ENCODE peak calls at places on chromosomes 1 and 21, in eight cellular contexts. One of them, this sample, is unnamed.

GRCh38 chr1:8987881-8988617 is 38.2 kb downstream of the SLC2A7 start:
- DNase-seq in endodermal cell: peak
- DNase-seq in SJSA1: peak
- DNase-seq in psoas muscle: peak
- DNase-seq in OCI-LY7: peak
- DNase-seq in CD8-positive, alpha-beta memory T cell: peak
- DNase-seq in GM23248: peak
- DNase-seq in CD4-positive, CD25-positive, alpha-beta regulatory T cell: peak
- DNase-seq in this sample: peak

GRCh38 chr21:15682977-15683376 is 46.8 kb upstream of the USP25 start:
- DNase-seq in CD4-positive, CD25-positive, alpha-beta regulatory T cell: no peak
- DNase-seq in CD8-positive, alpha-beta memory T cell: no peak
- DNase-seq in psoas muscle: no peak
- DNase-seq in OCI-LY7: no peak
- DNase-seq in endodermal cell: no peak
- DNase-seq in GM23248: peak
- DNase-seq in SJSA1: peak
- DNase-seq in this sample: no peak

GRCh38 chr1:93468681-93469080 is 20.8 kb downstream of the FNBP1L start:
- DNase-seq in CD8-positive, alpha-beta memory T cell: no peak
- DNase-seq in SJSA1: no peak
- DNase-seq in endodermal cell: no peak
- DNase-seq in psoas muscle: no peak
- DNase-seq in OCI-LY7: no peak
- DNase-seq in GM23248: peak
- DNase-seq in CD4-positive, CD25-positive, alpha-beta regulatory T cell: no peak
- DNase-seq in this sample: no peak

GRCh38 chr1:27868932-27869718 is 3.2 kb upstream of the THEMIS2 start:
- DNase-seq in CD8-positive, alpha-beta memory T cell: peak
- DNase-seq in psoas muscle: peak
- DNase-seq in endodermal cell: no peak
- DNase-seq in SJSA1: no peak
- DNase-seq in GM23248: no peak
- DNase-seq in CD4-positive, CD25-positive, alpha-beta regulatory T cell: peak
- DNase-seq in OCI-LY7: peak
- DNase-seq in this sample: no peak

GRCh38 chr1:53507115-53507816 is 48.1 kb downstream of the DMRTB1 start:
- DNase-seq in GM23248: no peak
- DNase-seq in SJSA1: no peak
- DNase-seq in CD8-positive, alpha-beta memory T cell: no peak
- DNase-seq in psoas muscle: no peak
- DNase-seq in CD4-positive, CD25-positive, alpha-beta regulatory T cell: no peak
- DNase-seq in OCI-LY7: no peak
- DNase-seq in endodermal cell: no peak
- DNase-seq in this sample: no peak

GRCh38 chr1:164188507-164188906 is 370.5 kb upstream of the PBX1 start:
- DNase-seq in CD4-positive, CD25-positive, alpha-beta regulatory T cell: no peak
- DNase-seq in endodermal cell: no peak
- DNase-seq in CD8-positive, alpha-beta memory T cell: no peak
- DNase-seq in psoas muscle: no peak
- DNase-seq in GM23248: no peak
- DNase-seq in OCI-LY7: no peak
- DNase-seq in SJSA1: no peak
- DNase-seq in this sample: no peak

GRCh38 chr1:8965121-8965820 is 19.6 kb downstream of the CA6 start:
- DNase-seq in SJSA1: no peak
- DNase-seq in CD8-positive, alpha-beta memory T cell: no peak
- DNase-seq in psoas muscle: no peak
- DNase-seq in OCI-LY7: no peak
- DNase-seq in CD4-positive, CD25-positive, alpha-beta regulatory T cell: no peak
- DNase-seq in GM23248: peak
- DNase-seq in endodermal cell: no peak
- DNase-seq in this sample: no peak

GRCh38 chr1:74205236-74205635 is 7.2 kb downstream of the FPGT start:
- DNase-seq in GM23248: peak
- DNase-seq in SJSA1: peak
- DNase-seq in endodermal cell: no peak
- DNase-seq in OCI-LY7: no peak
- DNase-seq in CD8-positive, alpha-beta memory T cell: no peak
- DNase-seq in CD4-positive, CD25-positive, alpha-beta regulatory T cell: no peak
- DNase-seq in psoas muscle: no peak
- DNase-seq in this sample: no peak

GRCh38 chr1:177561436-177561835 is 390.7 kb downstream of the BRINP2 start:
- DNase-seq in CD8-positive, alpha-beta memory T cell: no peak
- DNase-seq in SJSA1: no peak
- DNase-seq in GM23248: no peak
- DNase-seq in psoas muscle: no peak
- DNase-seq in CD4-positive, CD25-positive, alpha-beta regulatory T cell: no peak
- DNase-seq in endodermal cell: peak
- DNase-seq in OCI-LY7: no peak
- DNase-seq in this sample: no peak

GRCh38 chr1:177556163-177556562 is 385.4 kb downstream of the BRINP2 start:
- DNase-seq in CD8-positive, alpha-beta memory T cell: no peak
- DNase-seq in OCI-LY7: no peak
- DNase-seq in CD4-positive, CD25-positive, alpha-beta regulatory T cell: no peak
- DNase-seq in SJSA1: no peak
- DNase-seq in GM23248: no peak
- DNase-seq in endodermal cell: no peak
- DNase-seq in psoas muscle: no peak
- DNase-seq in this sample: no peak

GRCh38 chr1:177558372-177558771 is 387.6 kb downstream of the BRINP2 start:
- DNase-seq in OCI-LY7: no peak
- DNase-seq in CD8-positive, alpha-beta memory T cell: no peak
- DNase-seq in psoas muscle: no peak
- DNase-seq in CD4-positive, CD25-positive, alpha-beta regulatory T cell: no peak
- DNase-seq in GM23248: no peak
- DNase-seq in SJSA1: no peak
- DNase-seq in endodermal cell: no peak
- DNase-seq in this sample: no peak
- H3K27ac ChIP-seq in OCI-LY7: no peak
- H3K27ac ChIP-seq in CD8-positive, alpha-beta memory T cell: no peak
- H3K27ac ChIP-seq in psoas muscle: no peak
- H3K27ac ChIP-seq in CD4-positive, CD25-positive, alpha-beta regulatory T cell: no peak
- H3K27ac ChIP-seq in GM23248: no peak
- H3K27ac ChIP-seq in SJSA1: no peak
- H3K27ac ChIP-seq in endodermal cell: no peak
- H3K27ac ChIP-seq in this sample: no peak

GRCh38 chr21:38175321-38175720 is 81.5 kb upstream of the KCNJ15 start:
- DNase-seq in CD8-positive, alpha-beta memory T cell: no peak
- DNase-seq in endodermal cell: no peak
- DNase-seq in psoas muscle: no peak
- DNase-seq in CD4-positive, CD25-positive, alpha-beta regulatory T cell: no peak
- DNase-seq in SJSA1: no peak
- DNase-seq in OCI-LY7: no peak
- DNase-seq in GM23248: peak
- DNase-seq in this sample: no peak

GRCh38 chr21:38181101-38181500 is 75.7 kb upstream of the KCNJ15 start:
- DNase-seq in endodermal cell: no peak
- DNase-seq in psoas muscle: no peak
- DNase-seq in SJSA1: no peak
- DNase-seq in CD4-positive, CD25-positive, alpha-beta regulatory T cell: no peak
- DNase-seq in CD8-positive, alpha-beta memory T cell: no peak
- DNase-seq in GM23248: peak
- DNase-seq in OCI-LY7: no peak
- DNase-seq in this sample: no peak

GRCh38 chr21:38179504-38179900 is 77.3 kb upstream of the KCNJ15 start:
- DNase-seq in SJSA1: no peak
- DNase-seq in psoas muscle: no peak
- DNase-seq in CD4-positive, CD25-positive, alpha-beta regulatory T cell: no peak
- DNase-seq in endodermal cell: no peak
- DNase-seq in GM23248: peak
- DNase-seq in CD8-positive, alpha-beta memory T cell: no peak
- DNase-seq in OCI-LY7: no peak
- DNase-seq in this sample: no peak

GRCh38 chr21:38177919-38178652 is 78.7 kb upstream of the KCNJ15 start:
- DNase-seq in SJSA1: no peak
- DNase-seq in OCI-LY7: no peak
- DNase-seq in CD8-positive, alpha-beta memory T cell: no peak
- DNase-seq in endodermal cell: no peak
- DNase-seq in CD4-positive, CD25-positive, alpha-beta regulatory T cell: no peak
- DNase-seq in GM23248: no peak
- DNase-seq in psoas muscle: no peak
- DNase-seq in this sample: no peak

DNA sequence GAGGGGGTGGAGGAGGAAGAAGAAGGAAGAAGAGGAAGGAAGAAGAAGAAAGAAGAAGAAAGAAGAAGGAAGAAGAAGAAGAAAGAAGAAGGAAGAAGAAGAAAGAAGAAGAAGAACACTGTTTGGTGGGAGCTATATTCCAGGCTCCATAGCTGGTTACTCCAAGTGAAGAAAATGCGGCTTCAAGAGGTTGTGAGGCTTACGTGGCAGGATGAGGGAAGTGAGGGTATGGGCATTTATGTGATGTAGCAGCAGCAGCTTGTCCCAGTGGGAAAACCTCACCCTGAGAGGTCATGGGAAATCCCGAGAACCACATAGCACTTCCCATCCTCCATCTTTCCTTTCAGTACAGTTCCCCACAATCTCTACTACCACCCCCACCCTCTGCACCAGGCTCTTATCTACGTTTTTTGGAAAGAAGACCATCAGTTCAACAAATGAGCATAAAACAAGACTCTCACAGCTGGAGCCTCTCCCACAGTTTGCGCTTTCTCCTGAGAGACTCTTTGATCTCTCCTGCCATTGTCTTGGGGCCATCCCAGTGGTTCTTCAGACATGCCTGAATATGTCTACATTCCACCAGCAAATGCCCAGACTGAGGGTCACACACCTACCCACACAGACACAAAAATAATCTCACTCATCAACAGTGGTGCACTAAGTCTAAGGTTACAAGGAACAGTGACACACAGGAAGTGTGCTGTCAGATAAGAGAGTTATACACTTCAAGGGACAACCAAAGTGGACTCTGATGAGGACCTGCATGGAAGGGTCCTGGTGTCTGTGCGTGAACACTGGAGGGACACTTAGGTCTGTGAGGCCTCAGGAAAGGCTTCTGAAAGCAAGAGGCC is 77.9 kb upstream of the KCNJ15 start:
- DNase-seq in OCI-LY7: no peak
- DNase-seq in endodermal cell: no peak
- DNase-seq in GM23248: no peak
- DNase-seq in CD8-positive, alpha-beta memory T cell: no peak
- DNase-seq in psoas muscle: no peak
- DNase-seq in SJSA1: no peak
- DNase-seq in CD4-positive, CD25-positive, alpha-beta regulatory T cell: no peak
- DNase-seq in this sample: no peak
- H3K27ac ChIP-seq in OCI-LY7: no peak
- H3K27ac ChIP-seq in endodermal cell: no peak
- H3K27ac ChIP-seq in GM23248: no peak
- H3K27ac ChIP-seq in CD8-positive, alpha-beta memory T cell: no peak
- H3K27ac ChIP-seq in psoas muscle: no peak
- H3K27ac ChIP-seq in SJSA1: no peak
- H3K27ac ChIP-seq in CD4-positive, CD25-positive, alpha-beta regulatory T cell: no peak
- H3K27ac ChIP-seq in this sample: peak

GRCh38 chr1:65344171-65344570 is 34.8 kb downstream of the DNAJC6 start:
- DNase-seq in CD8-positive, alpha-beta memory T cell: no peak
- DNase-seq in psoas muscle: no peak
- DNase-seq in endodermal cell: no peak
- DNase-seq in OCI-LY7: no peak
- DNase-seq in SJSA1: no peak
- DNase-seq in CD4-positive, CD25-positive, alpha-beta regulatory T cell: no peak
- DNase-seq in GM23248: peak
- DNase-seq in this sample: no peak

GRCh38 chr1:65343286-65343685 is 33.9 kb downstream of the DNAJC6 start:
- DNase-seq in CD8-positive, alpha-beta memory T cell: no peak
- DNase-seq in psoas muscle: no peak
- DNase-seq in CD4-positive, CD25-positive, alpha-beta regulatory T cell: no peak
- DNase-seq in endodermal cell: no peak
- DNase-seq in GM23248: peak
- DNase-seq in SJSA1: no peak
- DNase-seq in OCI-LY7: no peak
- DNase-seq in this sample: no peak

GRCh38 chr1:65334081-65334480 is 24.7 kb downstream of the DNAJC6 start:
- DNase-seq in GM23248: no peak
- DNase-seq in CD8-positive, alpha-beta memory T cell: no peak
- DNase-seq in OCI-LY7: no peak
- DNase-seq in psoas muscle: no peak
- DNase-seq in CD4-positive, CD25-positive, alpha-beta regulatory T cell: no peak
- DNase-seq in SJSA1: no peak
- DNase-seq in endodermal cell: no peak
- DNase-seq in this sample: no peak

GRCh38 chr1:65339866-65340483 is 30.6 kb downstream of the DNAJC6 start:
- DNase-seq in endodermal cell: no peak
- DNase-seq in SJSA1: no peak
- DNase-seq in CD8-positive, alpha-beta memory T cell: no peak
- DNase-seq in OCI-LY7: no peak
- DNase-seq in CD4-positive, CD25-positive, alpha-beta regulatory T cell: no peak
- DNase-seq in GM23248: peak
- DNase-seq in psoas muscle: no peak
- DNase-seq in this sample: peak
- H3K27ac ChIP-seq in endodermal cell: no peak
- H3K27ac ChIP-seq in SJSA1: no peak
- H3K27ac ChIP-seq in CD8-positive, alpha-beta memory T cell: no peak
- H3K27ac ChIP-seq in OCI-LY7: no peak
- H3K27ac ChIP-seq in CD4-positive, CD25-positive, alpha-beta regulatory T cell: no peak
- H3K27ac ChIP-seq in GM23248: no peak
- H3K27ac ChIP-seq in psoas muscle: no peak
- H3K27ac ChIP-seq in this sample: no peak

GRCh38 chr1:14949270-14949835 is 204.2 kb upstream of the TMEM51 start:
- DNase-seq in OCI-LY7: no peak
- DNase-seq in CD4-positive, CD25-positive, alpha-beta regulatory T cell: no peak
- DNase-seq in endodermal cell: no peak
- DNase-seq in SJSA1: no peak
- DNase-seq in CD8-positive, alpha-beta memory T cell: no peak
- DNase-seq in psoas muscle: no peak
- DNase-seq in GM23248: no peak
- DNase-seq in this sample: no peak

GRCh38 chr1:14947421-14947820 is 206.1 kb upstream of the TMEM51 start:
- DNase-seq in CD4-positive, CD25-positive, alpha-beta regulatory T cell: no peak
- DNase-seq in CD8-positive, alpha-beta memory T cell: no peak
- DNase-seq in psoas muscle: no peak
- DNase-seq in GM23248: no peak
- DNase-seq in endodermal cell: no peak
- DNase-seq in SJSA1: no peak
- DNase-seq in OCI-LY7: no peak
- DNase-seq in this sample: no peak

GRCh38 chr1:14949836-14950674 is 203.5 kb upstream of the TMEM51 start:
- DNase-seq in psoas muscle: no peak
- DNase-seq in OCI-LY7: no peak
- DNase-seq in endodermal cell: peak
- DNase-seq in SJSA1: no peak
- DNase-seq in CD8-positive, alpha-beta memory T cell: no peak
- DNase-seq in CD4-positive, CD25-positive, alpha-beta regulatory T cell: no peak
- DNase-seq in GM23248: no peak
- DNase-seq in this sample: no peak

GRCh38 chr1:14946567-14947285 is 206.8 kb upstream of the TMEM51 start:
- DNase-seq in endodermal cell: no peak
- DNase-seq in SJSA1: peak
- DNase-seq in OCI-LY7: no peak
- DNase-seq in GM23248: peak
- DNase-seq in CD8-positive, alpha-beta memory T cell: no peak
- DNase-seq in psoas muscle: no peak
- DNase-seq in CD4-positive, CD25-positive, alpha-beta regulatory T cell: no peak
- DNase-seq in this sample: no peak

DNA sequence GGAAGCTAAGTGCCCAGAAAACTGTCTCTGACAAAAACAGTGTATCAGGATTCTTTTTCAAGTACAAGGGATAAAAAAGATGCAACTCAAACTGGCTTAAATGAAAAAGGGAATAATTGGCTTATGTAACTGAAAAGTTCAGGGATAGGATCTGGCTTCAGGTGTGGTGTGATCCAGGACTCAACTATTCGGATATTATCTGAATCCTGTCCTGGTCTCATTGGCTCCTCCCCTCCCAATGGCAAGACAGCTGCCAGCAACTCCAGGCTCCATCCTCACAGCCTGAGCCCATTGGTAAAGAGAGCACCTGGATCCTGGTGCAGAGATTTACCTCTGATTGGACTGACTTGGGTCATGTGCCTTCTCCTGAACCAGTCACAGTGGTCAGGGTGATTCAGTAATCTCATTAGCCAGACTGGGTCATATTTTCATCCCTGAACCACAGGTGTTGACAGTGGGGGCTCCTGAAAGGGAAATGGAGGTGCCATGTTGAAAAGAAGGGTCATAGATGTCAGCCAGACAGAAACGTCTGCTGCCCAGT is 205.4 kb upstream of the TMEM51 start:
- DNase-seq in endodermal cell: no peak
- DNase-seq in psoas muscle: peak
- DNase-seq in SJSA1: no peak
- DNase-seq in GM23248: no peak
- DNase-seq in OCI-LY7: no peak
- DNase-seq in CD4-positive, CD25-positive, alpha-beta regulatory T cell: no peak
- DNase-seq in CD8-positive, alpha-beta memory T cell: no peak
- DNase-seq in this sample: no peak
- H3K27ac ChIP-seq in endodermal cell: no peak
- H3K27ac ChIP-seq in psoas muscle: no peak
- H3K27ac ChIP-seq in SJSA1: no peak
- H3K27ac ChIP-seq in GM23248: peak
- H3K27ac ChIP-seq in OCI-LY7: no peak
- H3K27ac ChIP-seq in CD4-positive, CD25-positive, alpha-beta regulatory T cell: no peak
- H3K27ac ChIP-seq in CD8-positive, alpha-beta memory T cell: no peak
- H3K27ac ChIP-seq in this sample: no peak

This sample was measured in A549.